ENCODE peak calls at places on chromosomes 6 and 20, in four cellular contexts. A is GM12891, D is H1, Q is HepG2. X is an unnamed sample.

GRCh38 chr6:100464910-100465700 is at the start of gene SIM1:
- DNase-seq in D (peak), Q (no peak), A (no peak), X (peak)

GRCh38 chr20:19017104-19017690 is 195.2 kb upstream of the SLC24A3 start:
- DNase-seq in D (no peak), Q (no peak), A (no peak), X (no peak)

GRCh38 chr6:136510299-136510698 is 39.9 kb downstream of the MAP7 start:
- DNase-seq in A (no peak), D (peak), Q (no peak), X (no peak)

GRCh38 chr6:147724454-147724853 is 216.0 kb downstream of the SAMD5 start:
- DNase-seq in A (no peak), D (no peak), Q (no peak), X (no peak)

GRCh38 chr6:42140051-42140450 is 2.4 kb downstream of the C6orf132 start:
- DNase-seq in A (no peak), D (no peak), Q (no peak), X (no peak)

GRCh38 chr6:144416773-144417172 is 131.6 kb downstream of the UTRN start:
- DNase-seq in D (no peak), Q (no peak), A (no peak), X (no peak)

GRCh38 chr6:39302669-39303424 is 11.4 kb downstream of the KCNK17 start:
- DNase-seq in Q (peak), A (peak), D (peak), X (peak)

GRCh38 chr6:153727910-153728309 is 311.1 kb upstream of the OPRM1 start:
- DNase-seq in D (no peak), A (no peak), Q (no peak), X (no peak)

GRCh38 chr6:153167907-153168306 is 36.8 kb upstream of the RGS17 start:
- DNase-seq in A (no peak), D (no peak), Q (no peak), X (no peak)

GRCh38 chr20:45020236-45020886 is 54.0 kb downstream of the STK4 start:
- DNase-seq in Q (peak), A (no peak), D (no peak), X (no peak)

GRCh38 chr6:82397962-82398692 is 34.5 kb downstream of the TPBG start:
- DNase-seq in A (no peak), Q (no peak), D (no peak), X (no peak)

GRCh38 chr20:20548527-20549266 is 163.7 kb downstream of the RALGAPA2 start:
- DNase-seq in D (no peak), Q (peak), A (no peak), X (no peak)

GRCh38 chr6:96015321-96015790 is 418 bp upstream of the FUT9 start:
- DNase-seq in A (no peak), D (peak), Q (no peak), X (no peak)

GRCh38 chr6:68880050-68880449 is 245.0 kb downstream of the ADGRB3 start:
- DNase-seq in D (no peak), A (no peak), Q (no peak), X (no peak)

GRCh38 chr6:130853555-130854183 is 26.5 kb downstream of the SMLR1 start:
- DNase-seq in Q (peak), D (no peak), A (no peak), X (no peak)

GRCh38 chr20:63534427-63534830 is 2.7 kb downstream of the PTK6 start:
- DNase-seq in A (no peak), Q (no peak), D (peak), X (no peak)

GRCh38 chr6:13715444-13715883 is 3.8 kb upstream of the RANBP9 start:
- DNase-seq in D (no peak), Q (peak), A (no peak), X (no peak)

GRCh38 chr6:12605888-12606345 is 110.7 kb upstream of the PHACTR1 start:
- DNase-seq in Q (peak), D (peak), A (no peak), X (no peak)

GRCh38 chr6:3825851-3826581 is 23.2 kb upstream of the FAM50B start:
- DNase-seq in A (no peak), Q (peak), D (no peak), X (no peak)

GRCh38 chr20:47343007-47343472 is 13.5 kb downstream of the ZMYND8 start:
- DNase-seq in Q (no peak), A (no peak), D (no peak), X (no peak)

GRCh38 chr6:145699462-145699861 is 35.9 kb downstream of the EPM2A start:
- DNase-seq in A (no peak), D (no peak), Q (no peak), X (no peak)

GRCh38 chr6:100035873-100036653 is 42.0 kb upstream of the MCHR2 start:
- DNase-seq in D (no peak), Q (no peak), A (no peak), X (no peak)

GRCh38 chr6:88086792-88087191 is 39.2 kb downstream of the SPACA1 start:
- DNase-seq in Q (no peak), A (no peak), D (no peak), X (no peak)

GRCh38 chr20:62161347-62161746 is 17.8 kb downstream of the SS18L1 start:
- DNase-seq in D (no peak), Q (no peak), A (no peak), X (no peak)

GRCh38 chr6:162032620-162033019 is 694.9 kb downstream of the PRKN start:
- DNase-seq in D (no peak), A (no peak), Q (no peak), X (no peak)

GRCh38 chr6:27532820-27533538 is 60.1 kb upstream of the ZNF184 start:
- DNase-seq in Q (no peak), D (no peak), A (no peak), X (no peak)

GRCh38 chr20:20799913-20800312 is 87.5 kb upstream of the RALGAPA2 start:
- DNase-seq in A (no peak), Q (no peak), D (no peak), X (no peak)

DNA sequence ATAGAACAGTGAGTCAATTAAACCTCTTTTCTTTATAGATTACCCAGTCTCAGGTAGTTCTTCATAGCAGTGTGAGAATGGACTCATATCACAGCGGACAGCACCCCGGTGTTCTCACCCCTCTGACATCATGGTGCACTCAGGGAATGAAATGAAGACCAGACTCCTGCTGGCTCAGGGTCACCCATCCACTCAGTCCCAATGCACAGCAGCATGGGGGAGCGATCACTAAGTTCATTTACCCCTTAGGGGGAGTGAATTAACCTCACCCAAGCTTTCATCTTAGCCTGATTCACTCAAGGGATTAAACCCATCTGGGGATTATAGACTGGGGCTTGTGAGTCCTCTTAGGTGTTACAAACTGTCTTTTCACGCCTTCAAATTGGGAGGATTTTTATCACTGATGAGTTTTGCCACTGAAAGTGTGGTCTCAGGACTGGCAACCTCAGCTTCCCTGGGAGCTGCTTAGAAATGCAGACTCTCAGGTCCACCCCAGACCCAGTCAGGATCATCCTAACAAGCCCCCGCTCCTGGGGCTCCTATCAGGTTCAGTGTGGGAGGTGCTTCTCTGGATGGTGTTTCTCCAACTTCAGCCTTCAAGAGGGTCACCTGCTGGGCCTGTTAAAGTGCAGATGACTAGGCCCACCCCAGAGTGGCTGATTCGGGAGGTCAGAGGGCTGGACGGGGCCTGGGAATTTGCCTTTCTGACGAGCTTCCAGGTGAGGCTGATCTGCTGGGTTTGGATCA is 44.3 kb upstream of the FRMD1 start:
- DNase-seq in D (no peak), Q (no peak), A (no peak), X (no peak)
- TF ChIP-seq TAF1 in D (no peak), Q (no peak), A (no peak), X (no peak)

GRCh38 chr6:106757267-106757666 is 127.9 kb downstream of the QRSL1 start:
- DNase-seq in D (no peak), A (no peak), Q (peak), X (no peak)
- TF ChIP-seq POLR2A in D (no peak), A (no peak), Q (no peak), X (no peak)

DNA sequence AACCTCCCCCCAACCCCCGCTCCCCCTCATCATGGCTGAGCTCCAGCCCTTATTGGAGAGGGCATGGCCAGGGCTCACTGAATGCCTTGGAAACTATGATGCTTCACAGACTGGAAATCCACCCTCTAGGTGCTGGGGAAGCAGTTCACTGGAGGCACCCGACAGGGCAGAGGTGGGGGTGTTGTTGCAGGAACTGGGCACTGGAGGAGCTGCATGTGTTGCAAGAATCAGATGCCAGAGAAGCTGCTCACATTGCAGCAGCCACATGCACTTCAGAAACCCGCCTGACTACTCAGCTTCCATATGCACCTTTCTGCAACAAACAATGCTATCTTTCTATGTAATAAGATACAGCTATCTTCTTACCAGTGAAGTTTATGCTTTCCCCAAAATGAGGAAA is 7.9 kb upstream of the TBPL1 start:
- DNase-seq in Q (peak), A (no peak), D (no peak), X (no peak)
- TF ChIP-seq TAF1 in Q (no peak), A (no peak), D (no peak), X (no peak)

GRCh38 chr6:53309897-53310291 is 38.9 kb downstream of the ELOVL5 start:
- DNase-seq in D (no peak), A (no peak), Q (no peak), X (no peak)

GRCh38 chr6:53311586-53311935 is 37.2 kb downstream of the ELOVL5 start:
- DNase-seq in A (no peak), D (no peak), Q (no peak), X (no peak)

GRCh38 chr6:53310751-53311585 is 37.8 kb downstream of the ELOVL5 start:
- DNase-seq in Q (no peak), A (no peak), D (no peak), X (no peak)

GRCh38 chr6:53306819-53307347 is 41.9 kb downstream of the ELOVL5 start:
- DNase-seq in Q (peak), A (peak), D (no peak), X (peak)

GRCh38 chr6:53309059-53309896 is 39.5 kb downstream of the ELOVL5 start:
- DNase-seq in D (no peak), Q (peak), A (no peak), X (no peak)
- TF ChIP-seq POLR2A in D (no peak), Q (no peak), A (no peak), X (no peak)

GRCh38 chr6:11442495-11442894 is 95.1 kb upstream of the TMEM170B start:
- DNase-seq in Q (no peak), D (no peak), A (no peak), X (no peak)

GRCh38 chr6:11437824-11438459 is 99.6 kb upstream of the TMEM170B start:
- DNase-seq in D (no peak), A (no peak), Q (no peak), X (no peak)

GRCh38 chr6:11436508-11437096 is 100.9 kb upstream of the TMEM170B start:
- DNase-seq in Q (no peak), A (no peak), D (no peak), X (no peak)

GRCh38 chr6:11439908-11440307 is 97.6 kb upstream of the TMEM170B start:
- DNase-seq in D (no peak), A (no peak), Q (no peak), X (no peak)

GRCh38 chr6:11439017-11439420 is 98.5 kb upstream of the TMEM170B start:
- DNase-seq in Q (no peak), D (no peak), A (no peak), X (no peak)
- TF ChIP-seq TAF1 in Q (no peak), D (no peak), A (no peak), X (no peak)

GRCh38 chr20:53737404-53738038 is 143.9 kb upstream of the ZNF217 start:
- DNase-seq in Q (no peak), D (no peak), A (no peak), X (no peak)

GRCh38 chr20:53736757-53737403 is 143.2 kb upstream of the ZNF217 start:
- DNase-seq in D (no peak), A (peak), Q (no peak), X (no peak)

GRCh38 chr20:53739799-53740785 is 146.5 kb upstream of the ZNF217 start:
- DNase-seq in D (no peak), A (no peak), Q (no peak), X (no peak)

GRCh38 chr20:53738945-53739798 is 145.5 kb upstream of the ZNF217 start:
- DNase-seq in D (no peak), Q (no peak), A (no peak), X (no peak)

GRCh38 chr20:53738039-53738944 is 144.7 kb upstream of the ZNF217 start:
- DNase-seq in A (no peak), Q (peak), D (no peak), X (no peak)
- TF ChIP-seq POLR2A in A (no peak), Q (peak), D (peak), X (no peak)

DNA sequence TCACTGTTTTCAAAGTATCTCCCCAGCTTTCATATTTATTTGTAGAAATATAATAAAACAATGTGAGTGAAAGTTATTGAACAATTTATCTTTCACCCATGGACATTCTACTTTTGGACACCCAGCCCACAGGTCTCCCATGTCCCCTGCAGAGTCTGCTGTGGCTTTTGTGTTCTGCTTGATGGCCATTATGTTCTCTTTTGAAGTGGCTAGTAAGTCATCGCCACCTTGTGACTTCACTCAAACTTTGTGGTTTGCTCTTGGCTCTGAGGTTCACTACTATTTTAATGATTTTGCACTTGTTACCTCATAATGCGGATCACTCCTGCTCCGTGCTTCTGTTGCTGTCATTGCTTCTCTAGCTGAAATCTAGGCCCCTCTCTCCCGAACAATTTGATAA is 10.2 kb upstream of the DEFB113 start:
- DNase-seq in Q (no peak), D (no peak), A (no peak), X (no peak)
- TF ChIP-seq TAF1 in Q (no peak), D (no peak), A (no peak), X (no peak)

GRCh38 chr6:157276134-157276532 is 47.2 kb downstream of the TMEM242 start:
- DNase-seq in Q (peak), D (no peak), A (no peak), X (no peak)

GRCh38 chr6:157272866-157273755 is 50.2 kb downstream of the TMEM242 start:
- DNase-seq in Q (peak), D (no peak), A (no peak), X (no peak)

GRCh38 chr6:157274116-157274470 is 49.2 kb downstream of the TMEM242 start:
- DNase-seq in D (no peak), Q (no peak), A (peak), X (no peak)

GRCh38 chr6:157273756-157274088 is 49.6 kb downstream of the TMEM242 start:
- DNase-seq in D (no peak), A (peak), Q (peak), X (peak)

DNA sequence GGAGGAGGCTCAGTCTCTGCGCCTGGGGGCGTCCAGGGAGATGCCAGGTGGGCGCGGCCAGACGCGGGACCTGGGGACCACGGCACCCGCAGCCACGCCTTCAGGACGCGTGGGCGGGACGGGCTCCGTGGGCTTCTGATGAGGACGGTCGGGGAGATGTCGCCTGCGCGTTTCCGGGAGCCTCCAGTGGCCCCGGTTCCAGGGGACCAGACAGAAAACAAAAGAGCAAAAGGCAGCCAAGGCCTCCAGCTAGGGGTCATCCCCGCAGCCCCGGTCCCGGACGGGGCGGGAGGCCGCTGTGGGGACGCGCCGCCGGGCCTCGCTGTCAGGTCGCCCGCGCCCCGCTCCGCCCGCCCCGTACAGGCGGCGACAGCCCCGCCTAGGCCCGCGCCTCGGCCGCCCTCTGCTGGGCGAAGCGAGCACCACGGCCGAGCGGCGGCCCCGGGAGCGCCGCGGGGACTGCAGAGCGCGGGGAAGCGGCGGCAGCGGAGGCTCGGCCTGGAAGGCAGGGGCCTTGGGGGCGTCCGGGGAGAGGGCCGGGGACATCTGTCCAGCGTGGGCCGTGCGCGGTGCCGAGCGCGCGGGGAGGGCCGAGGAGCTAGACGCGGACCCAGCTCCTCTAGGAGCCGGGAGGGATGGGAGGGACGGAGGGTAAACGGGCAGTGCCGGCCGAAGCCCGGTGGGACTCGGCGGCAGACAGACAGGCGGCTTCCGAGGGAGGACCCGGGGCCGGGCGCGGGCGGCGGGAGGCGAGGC is 48.7 kb downstream of the TMEM242 start:
- DNase-seq in Q (peak), D (peak), A (peak), X (peak)
- TF ChIP-seq POLR2A in Q (no peak), D (no peak), A (no peak), X (no peak)

DNA sequence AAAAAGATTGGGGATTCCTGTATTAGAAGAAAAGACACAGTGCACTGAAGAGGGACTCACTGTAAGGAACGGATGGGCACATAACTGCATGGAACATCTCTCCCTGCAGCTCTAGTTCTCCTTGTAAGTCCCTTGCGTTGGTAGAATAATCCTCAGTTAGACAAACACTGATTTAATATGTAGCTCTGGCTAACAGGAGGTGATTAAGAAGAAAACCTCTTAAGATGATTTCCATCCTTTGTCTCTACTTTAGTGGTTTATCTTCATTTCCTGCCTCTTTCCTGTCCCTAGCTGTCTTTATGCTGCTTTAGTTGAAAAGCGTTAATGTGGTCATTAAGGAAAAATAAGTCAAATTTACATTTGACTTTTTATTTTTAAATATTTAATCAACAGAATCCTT is 86.6 kb downstream of the SLC16A10 start:
- DNase-seq in Q (no peak), D (no peak), A (no peak), X (no peak)
- TF ChIP-seq TAF1 in Q (no peak), D (no peak), A (no peak), X (no peak)

X was measured in GM12892.